ENCODE peak calls at places on chromosomes 6 and 20, in eight cellular contexts. M is right lobe of liver, C is heart left ventricle, V is left lung, T is lung, S is right cardiac atrium, E is HepG2, K is A549. Q is an unnamed sample.
A peak's percentile ranks its signal among the peaks of the same experiment; 100 is the strongest.

GRCh38 chr6:89411269-89412070 is 603 bp downstream of the RRAGD start:
- DNase-seq in S (peak; percentile 72), K (no peak), E (no peak), C (peak; percentile 38), T (peak; percentile 48), M (peak; percentile 60), V (peak; percentile 56), Q (no peak)

GRCh38 chr6:150537893-150538292 is 61.8 kb upstream of the PLEKHG1 start:
- DNase-seq in K (no peak), E (no peak), T (no peak), M (no peak), S (no peak), V (no peak), C (no peak), Q (no peak)

GRCh38 chr20:50645253-50646068 is 45.9 kb downstream of the RIPOR3 start:
- DNase-seq in K (peak; percentile 99), E (peak; percentile 100), V (peak; percentile 67), T (peak; percentile 83), M (peak; percentile 55), S (no peak), C (peak; percentile 90), Q (peak; percentile 51)

GRCh38 chr6:44642870-44643522 is 255.5 kb downstream of the CDC5L start:
- DNase-seq in M (no peak), E (no peak), S (no peak), K (no peak), C (no peak), T (no peak), V (no peak), Q (no peak)

GRCh38 chr20:103456-103855 is 16.0 kb downstream of the DEFB125 start:
- DNase-seq in T (no peak), K (no peak), C (no peak), E (no peak), S (peak; percentile 31), M (no peak), V (no peak), Q (no peak)

GRCh38 chr6:45256697-45257695 is 71.1 kb upstream of the RUNX2 start:
- DNase-seq in E (no peak), C (no peak), M (no peak), K (no peak), S (no peak), T (no peak), V (no peak), Q (no peak)

GRCh38 chr6:111589366-111589765 is 16.3 kb downstream of the TRAF3IP2 start:
- DNase-seq in V (no peak), S (peak; percentile 58), E (peak; percentile 44), M (no peak), K (peak; percentile 74), T (no peak), C (peak; percentile 55), Q (no peak)

GRCh38 chr6:150418825-150419594 is 50.2 kb downstream of the IYD start:
- DNase-seq in S (peak; percentile 93), M (peak; percentile 71), C (peak; percentile 71), T (peak; percentile 61), K (peak; percentile 62), V (peak; percentile 53), E (peak; percentile 21), Q (no peak)

GRCh38 chr6:167719920-167720319 is 106.8 kb upstream of the AFDN start:
- DNase-seq in K (no peak), C (no peak), E (no peak), S (no peak), M (no peak), V (no peak), T (no peak), Q (no peak)

DNA sequence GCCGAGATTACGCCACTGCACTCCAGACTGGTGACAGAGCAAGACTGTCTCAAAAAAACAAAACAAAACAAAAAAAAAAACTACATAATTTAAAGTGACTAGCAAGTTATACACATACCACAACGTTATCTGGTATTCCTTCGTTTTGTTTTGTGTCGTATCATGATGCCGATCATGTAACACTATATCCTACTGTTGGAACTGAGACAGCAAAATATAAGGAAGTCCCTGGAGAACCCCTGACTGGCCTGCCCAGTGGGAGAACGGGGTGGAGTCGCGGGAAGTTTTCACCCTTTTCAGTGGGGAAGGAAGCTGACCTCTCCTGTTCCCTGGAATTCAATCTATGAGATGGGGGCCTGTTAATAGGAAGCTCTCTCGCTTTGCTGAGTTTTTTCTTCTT is 15.1 kb downstream of the SOX4 start:
- DNase-seq in K (no peak), S (no peak), E (no peak), M (no peak), T (no peak), V (no peak), C (no peak), Q (no peak)
- H3K4me1 ChIP-seq in K (no peaks in the 10 kb centered on the region), S (no peaks in the 10 kb centered on the region), E (peaks cover 11% of the 10 kb centered on the region), M (no peaks in the 10 kb centered on the region), T (no peaks in the 10 kb centered on the region), V (peaks cover 6% of the 10 kb centered on the region), C (no peaks in the 10 kb centered on the region), Q (no peaks in the 10 kb centered on the region)

DNA sequence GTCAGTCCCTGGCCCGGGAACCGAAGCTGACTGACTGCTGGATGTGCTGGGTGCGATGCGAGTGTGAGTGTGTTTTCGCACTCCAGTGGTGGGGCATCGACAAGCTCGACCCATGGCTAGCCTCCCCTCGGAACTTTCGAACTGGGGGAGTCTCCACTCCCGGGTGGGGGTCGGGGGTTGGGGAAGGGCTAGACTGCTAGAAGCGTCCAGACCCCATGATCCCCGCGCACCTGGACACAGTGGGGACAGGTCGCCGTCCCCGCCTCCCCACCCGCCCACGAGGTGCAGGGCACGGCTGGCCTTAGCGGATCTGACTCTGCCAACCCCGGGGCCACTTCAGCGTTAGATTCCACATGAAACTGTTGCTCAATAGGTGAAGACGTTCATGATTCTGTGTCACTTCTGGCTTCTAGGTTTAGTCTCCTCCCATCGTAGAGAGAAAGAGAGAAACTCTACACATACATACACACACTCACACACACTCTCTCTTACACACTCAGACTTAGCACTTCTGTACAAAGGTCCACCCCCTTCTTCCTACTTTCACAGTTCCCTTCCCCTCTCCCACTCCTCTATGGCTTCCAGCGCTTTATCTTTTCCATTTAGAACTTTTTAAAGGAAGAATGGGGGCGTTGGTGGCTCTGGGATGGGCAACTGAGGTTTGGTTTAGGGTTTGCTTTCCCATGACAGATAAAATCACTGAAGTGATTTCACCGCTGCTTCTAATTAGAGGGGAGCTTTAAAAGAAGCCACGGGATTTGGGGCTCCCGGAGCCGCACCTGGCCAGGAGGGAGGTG is 5.1 kb upstream of the TFAP2A start:
- DNase-seq in M (no peak), V (no peak), C (no peak), E (no peak), S (no peak), K (no peak), T (no peak), Q (no peak)
- H3K4me3 ChIP-seq in M (no peak overlapping the region), V (no peak overlapping the region), C (no peak overlapping the region), E (no peak overlapping the region), S (no peak overlapping the region), K (no peak overlapping the region), T (no peak overlapping the region), Q (peak overlapping the region; percentile 27)

GRCh38 chr6:17865798-17866725 is 121.4 kb downstream of the KIF13A start:
- DNase-seq in M (no peak), T (peak; percentile 40), V (peak; percentile 68), E (peak; percentile 53), C (peak; percentile 89), K (peak; percentile 57), S (peak; percentile 86), Q (peak; percentile 14)

GRCh38 chr6:17867880-17868279 is 119.6 kb downstream of the KIF13A start:
- DNase-seq in S (no peak), V (no peak), T (no peak), E (peak; percentile 27), K (no peak), C (no peak), M (no peak), Q (no peak)

GRCh38 chr6:17869010-17869752 is 118.3 kb downstream of the KIF13A start:
- DNase-seq in K (no peak), E (no peak), S (no peak), C (no peak), T (no peak), V (no peak), M (no peak), Q (no peak)

GRCh38 chr6:17865243-17865642 is 122.2 kb downstream of the KIF13A start:
- DNase-seq in T (no peak), E (no peak), K (no peak), C (no peak), V (no peak), S (peak; percentile 57), M (no peak), Q (peak; percentile 91)

DNA sequence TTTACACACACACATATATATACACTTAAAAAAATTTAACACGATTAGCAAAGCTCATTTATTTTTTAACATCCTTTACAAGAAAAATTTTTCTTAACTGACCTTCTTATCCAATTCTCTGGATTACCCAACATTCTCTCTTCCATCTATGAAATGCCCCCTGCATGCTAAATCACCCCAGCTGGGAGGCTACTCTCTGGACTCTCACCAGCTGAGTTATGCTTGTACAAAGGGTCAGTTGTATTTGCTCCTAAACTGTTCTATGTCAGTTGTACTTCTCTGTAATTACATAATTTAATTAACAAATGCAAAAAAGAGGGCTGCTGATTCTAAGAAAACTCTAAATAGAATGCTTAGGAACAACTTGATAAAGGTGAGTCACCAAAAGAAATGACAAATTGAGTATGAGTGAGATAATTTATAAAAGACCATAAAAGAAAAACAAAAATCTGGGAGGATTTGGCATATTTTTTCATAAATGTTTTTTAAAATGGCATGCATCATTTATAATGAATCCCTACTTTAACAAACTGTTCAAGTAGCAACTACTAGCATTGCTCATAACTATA is 120.5 kb downstream of the KIF13A start:
- DNase-seq in M (no peak), E (peak; percentile 47), K (no peak), S (peak; percentile 32), T (no peak), C (no peak), V (no peak), Q (no peak)
- H3K4me1 ChIP-seq in M (peaks cover 6% of the 10 kb centered on the region), E (peaks cover 20% of the 10 kb centered on the region), K (peaks cover 77% of the 10 kb centered on the region), S (peaks cover 8% of the 10 kb centered on the region), T (peaks cover 4% of the 10 kb centered on the region), C (peaks cover 59% of the 10 kb centered on the region), V (peaks cover 16% of the 10 kb centered on the region), Q (no peaks in the 10 kb centered on the region)

GRCh38 chr6:146543940-146544661 is 468 bp downstream of the RAB32 start:
- DNase-seq in V (peak; percentile 46), K (peak; percentile 15), S (peak; percentile 82), T (peak; percentile 36), C (peak; percentile 32), E (peak; percentile 74), M (peak; percentile 76), Q (peak; percentile 11)

GRCh38 chr6:146547889-146548288 is 4.3 kb downstream of the RAB32 start:
- DNase-seq in E (no peak), T (no peak), K (no peak), V (no peak), C (no peak), M (no peak), S (no peak), Q (no peak)

GRCh38 chr6:146545608-146546007 is 2.0 kb downstream of the RAB32 start:
- DNase-seq in E (no peak), S (no peak), M (no peak), K (no peak), V (no peak), C (no peak), T (no peak), Q (no peak)

GRCh38 chr6:146544783-146545182 is 1.1 kb downstream of the RAB32 start:
- DNase-seq in S (peak; percentile 32), E (no peak), M (no peak), T (no peak), V (no peak), K (no peak), C (no peak), Q (no peak)

DNA sequence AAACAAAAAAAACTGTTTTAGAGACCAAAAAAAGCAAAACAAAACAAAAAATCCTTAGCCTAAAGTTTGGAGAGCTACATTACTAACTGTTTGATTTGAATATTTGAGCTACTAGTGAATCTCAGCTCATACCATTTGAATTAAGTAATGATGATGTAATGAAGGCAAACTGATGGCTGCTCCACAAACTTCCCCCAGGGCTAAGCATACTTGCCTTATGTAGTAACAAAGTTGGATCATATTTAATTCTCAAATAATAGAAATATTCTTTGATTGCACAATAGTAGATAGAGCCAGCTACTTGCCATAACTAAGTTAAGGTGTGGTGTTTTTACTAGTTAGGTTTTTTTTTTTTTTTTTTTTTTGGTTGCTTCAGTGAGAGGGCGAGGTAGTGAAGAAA is 2.8 kb downstream of the RAB32 start:
- DNase-seq in M (no peak), V (no peak), S (no peak), K (peak; percentile 15), E (peak; percentile 24), C (no peak), T (no peak), Q (no peak)
- H3K4me3 ChIP-seq in M (no peak overlapping the region), V (peak overlapping the region; percentile 85), S (no peak overlapping the region), K (peak overlapping the region; percentile 84), E (no peak overlapping the region), C (peak overlapping the region; percentile 87), T (no peak overlapping the region), Q (no peak overlapping the region)

Q was measured in prostate gland.